ENCODE peak calls at places on chromosomes 5 and 9, in five cellular contexts. B is hippocampal formation, E is ACHN, X is NCI-H345, I is astrocyte of the spinal cord. V is an unnamed sample.

GRCh38 chr9:126347911-126348760 is 21.5 kb downstream of the MVB12B start:
- DNase-seq in I (peak; percentile 17), B (peak; percentile 60), X (peak; percentile 28), E (no peak), V (no peak)

GRCh38 chr9:130991227-130992058 is 17.5 kb upstream of the LAMC3 start:
- DNase-seq in I (no peak), E (no peak), X (no peak), B (no peak), V (no peak)

GRCh38 chr5:97525780-97526179 is 342.7 kb upstream of the RIOK2 start:
- DNase-seq in E (no peak), I (no peak), B (no peak), X (no peak), V (no peak)

GRCh38 chr9:99266136-99267023 is 44.3 kb downstream of the SEC61B start:
- DNase-seq in E (peak; percentile 60), I (peak; percentile 75), B (peak; percentile 11), X (peak; percentile 76), V (peak; percentile 62)

GRCh38 chr5:68071731-68072130 is 143.8 kb upstream of the PIK3R1 start:
- DNase-seq in E (no peak), X (no peak), B (no peak), I (peak; percentile 22), V (no peak)

GRCh38 chr5:96881511-96882115 is 5.3 kb downstream of the ERAP2 start:
- DNase-seq in X (no peak), I (peak; percentile 77), B (no peak), E (peak; percentile 65), V (no peak)

GRCh38 chr5:137176126-137176525 is 323.0 kb downstream of the SPOCK1 start:
- DNase-seq in E (no peak), B (no peak), I (no peak), X (no peak), V (no peak)

GRCh38 chr9:137455361-137455991 is 3.7 kb downstream of the NSMF start:
- DNase-seq in E (no peak), X (no peak), B (no peak), I (no peak), V (no peak)

GRCh38 chr9:99690573-99690972 is 131.1 kb upstream of the NR4A3 start:
- DNase-seq in E (no peak), I (no peak), X (peak; percentile 93), B (peak; percentile 63), V (no peak)

GRCh38 chr5:137221914-137222313 is 277.2 kb downstream of the SPOCK1 start:
- DNase-seq in X (peak; percentile 72), E (no peak), I (no peak), B (no peak), V (no peak)